ENCODE peak calls at places on chromosomes 4 and X, in ten cellular contexts. Y, M, R, V, C, N, J, L, B and P are unnamed samples.

GRCh38 chrX:72238183-72238582 is 644 bp downstream of the ERCC6L start:
- DNase-seq in V (no peak), J (no peak), M (no peak), B (no peak), N (no peak), L (no peak), Y (no peak), R (no peak), C (no peak), P (no peak)

GRCh38 chr4:153616005-153616555 is 68.0 kb upstream of the TLR2 start:
- DNase-seq in J (no peak), R (no peak), B (no peak), L (no peak), C (no peak), Y (no peak), M (no peak), N (no peak), V (no peak), P (no peak)

GRCh38 chr4:88865051-88865450 is 167.4 kb upstream of the NAP1L5 start:
- DNase-seq in C (no peak), J (no peak), R (no peak), V (no peak), B (no peak), N (no peak), Y (no peak), M (no peak), L (no peak), P (peak; percentile 12)

GRCh38 chr4:30385650-30386049 is 334.5 kb upstream of the PCDH7 start:
- DNase-seq in N (no peak), V (no peak), Y (no peak), C (no peak), L (no peak), R (no peak), B (no peak), M (no peak), J (no peak), P (no peak)

GRCh38 chr4:41256131-41256739 is 493 bp upstream of the UCHL1 start:
- DNase-seq in C (peak; percentile 50), J (peak; percentile 27), N (peak; percentile 49), Y (no peak), L (no peak), M (no peak), B (no peak), V (peak; percentile 76), R (no peak), P (peak; percentile 61)

GRCh38 chr4:151808120-151808529 is 47.3 kb upstream of the GATB start:
- DNase-seq in L (no peak), B (no peak), J (no peak), R (no peak), Y (no peak), M (no peak), N (no peak), C (no peak), V (no peak), P (peak; percentile 29)

GRCh38 chrX:7316887-7317286 is 168.9 kb upstream of the PUDP start:
- DNase-seq in Y (no peak), M (no peak), R (no peak), C (peak; percentile 89), V (peak; percentile 24), J (no peak), N (no peak), B (no peak), L (no peak), P (no peak)

GRCh38 chr4:13329340-13329850 is 154.7 kb downstream of the RAB28 start:
- DNase-seq in C (no peak), B (no peak), V (no peak), M (no peak), L (no peak), R (no peak), N (no peak), Y (no peak), J (no peak), P (no peak)

GRCh38 chr4:182578402-182578801 is 335.2 kb downstream of the TENM3 start:
- DNase-seq in R (no peak), J (no peak), M (no peak), B (no peak), Y (no peak), V (peak; percentile 83), N (peak; percentile 72), L (no peak), C (peak; percentile 76), P (peak; percentile 60)

GRCh38 chrX:39242187-39242586 is 440.9 kb downstream of the MID1IP1 start:
- DNase-seq in N (peak; percentile 10), L (no peak), R (no peak), Y (peak; percentile 31), J (peak; percentile 17), V (peak; percentile 36), B (no peak), M (peak; percentile 53), C (no peak), P (no peak)

GRCh38 chr4:1471443-1472147 is 65.4 kb upstream of the NKX1-1 start:
- DNase-seq in Y (no peak), R (peak; percentile 59), B (peak; percentile 57), C (no peak), M (no peak), L (no peak), V (no peak), J (no peak), N (no peak), P (no peak)

GRCh38 chrX:30961387-30961786 is 72.3 kb upstream of the TAB3 start:
- DNase-seq in J (no peak), B (no peak), R (no peak), M (no peak), Y (no peak), C (no peak), L (no peak), V (no peak), N (no peak), P (no peak)

GRCh38 chrX:15451913-15452312 is 41.2 kb downstream of the PIR start:
- DNase-seq in B (no peak), R (no peak), C (peak; percentile 43), L (peak; percentile 24), M (no peak), Y (no peak), J (no peak), N (peak; percentile 22), V (peak; percentile 37), P (no peak)

GRCh38 chr4:86092684-86093083 is 267.2 kb downstream of the MAPK10 start:
- DNase-seq in L (no peak), C (peak; percentile 81), M (no peak), J (no peak), N (peak; percentile 87), R (no peak), Y (no peak), V (peak; percentile 83), B (no peak), P (peak; percentile 78)

GRCh38 chr4:24471623-24472510 is 112.5 kb downstream of the DHX15 start:
- DNase-seq in C (peak; percentile 6), J (no peak), B (no peak), Y (no peak), V (no peak), R (no peak), L (no peak), N (no peak), M (no peak), P (peak; percentile 8)

GRCh38 chr4:165384186-165384585 is 5.4 kb downstream of the CPE start:
- DNase-seq in J (no peak), Y (no peak), R (no peak), L (no peak), B (no peak), M (no peak), C (no peak), V (no peak), N (no peak), P (no peak)

GRCh38 chr4:3607690-3608514 is 75.7 kb upstream of the LRPAP1 start:
- DNase-seq in M (no peak), R (no peak), V (no peak), J (no peak), L (no peak), B (no peak), Y (no peak), N (no peak), C (no peak), P (no peak)

GRCh38 chrX:150255441-150256296 is 107.4 kb upstream of the MAMLD1 start:
- DNase-seq in V (no peak), C (no peak), R (peak; percentile 45), M (no peak), N (no peak), J (no peak), Y (no peak), B (no peak), L (no peak), P (no peak)

GRCh38 chrX:120260369-120260768 is 9.8 kb downstream of the ZBTB33 start:
- DNase-seq in C (no peak), L (no peak), M (peak; percentile 20), J (no peak), N (no peak), R (no peak), B (no peak), V (no peak), Y (no peak), P (no peak)

GRCh38 chr4:158193171-158193749 is 17.0 kb upstream of the TMEM144 start:
- DNase-seq in Y (no peak), B (no peak), M (no peak), L (no peak), V (peak; percentile 59), R (no peak), J (peak; percentile 13), C (peak; percentile 20), N (peak; percentile 52), P (peak; percentile 35)

GRCh38 chr4:147019061-147019460 is 73.4 kb upstream of the TTC29 start:
- DNase-seq in C (peak; percentile 58), M (peak; percentile 30), J (peak; percentile 48), L (peak; percentile 79), Y (peak; percentile 70), B (peak; percentile 71), N (peak; percentile 79), R (peak; percentile 78), V (peak; percentile 81), P (peak; percentile 60)

GRCh38 chr4:119629142-119629471 is 503 bp upstream of the PDE5A start:
- DNase-seq in Y (no peak), L (no peak), B (no peak), M (no peak), N (no peak), R (no peak), C (no peak), J (no peak), V (no peak), P (no peak)
- H3K4me3 ChIP-seq in Y (peak overlapping the region; percentile 73), L (peak overlapping the region; percentile 95), B (peak overlapping the region; percentile 80), M (no peak overlapping the region), N (peak overlapping the region; percentile 75), R (peak overlapping the region; percentile 86), C (peak overlapping the region; percentile 74), J (peak overlapping the region; percentile 62), V (peak overlapping the region; percentile 85), P (peak overlapping the region; percentile 79)

GRCh38 chr4:175253184-175253902 is 335.2 kb downstream of the ADAM29 start:
- DNase-seq in R (no peak), C (no peak), N (peak; percentile 11), Y (no peak), L (no peak), B (no peak), J (peak; percentile 54), M (no peak), V (peak; percentile 47), P (no peak)
- TF ChIP-seq CTCF in R (no peak), C (no peak), N (peak; percentile 32), Y (no peak), L (no peak), B (peak; percentile 11), J (peak; percentile 77), M (no peak), V (peak; percentile 60), P (peak; percentile 32)

GRCh38 chr4:81030617-81031388 is at the start of gene BMP3:
- DNase-seq in L (no peak), C (peak; percentile 26), B (peak; percentile 83), M (no peak), V (peak; percentile 13), R (no peak), N (no peak), Y (no peak), J (peak; percentile 72), P (peak; percentile 42)
- H3K4me3 ChIP-seq in L (peak within 1 kb of the TSS; percentile 12), C (peak within 1 kb of the TSS; percentile 53), B (peak within 1 kb of the TSS; percentile 49), M (no peak within 1 kb of the TSS), V (peak within 1 kb of the TSS; percentile 4), R (peak within 1 kb of the TSS; percentile 55), N (peak within 1 kb of the TSS; percentile 18), Y (peak within 1 kb of the TSS; percentile 42), J (peak within 1 kb of the TSS; percentile 79), P (peak within 1 kb of the TSS; percentile 40)

GRCh38 chrX:48815266-48815665 is 11.0 kb upstream of the ERAS start:
- DNase-seq in C (no peak), M (no peak), B (no peak), R (no peak), V (no peak), J (no peak), Y (no peak), L (no peak), N (no peak), P (no peak)
- TF ChIP-seq CTCF in C (no peak), M (no peak), B (no peak), R (no peak), V (no peak), J (no peak), Y (no peak), L (no peak), N (no peak), P (no peak)